ENCODE peak calls at places on chromosomes 3 and 15, in five cellular contexts. T is HepG2, A is H1, L is K562, D is GM23338. Z is an unnamed sample.
A peak's percentile ranks its signal among the peaks of the same experiment; 100 is the strongest.

GRCh38 chr3:127411083-127411727 is 123.4 kb upstream of the PRR20G start:
- DNase-seq in D (no peak), T (no peak), A (peak; percentile 45), L (peak; percentile 71), Z (peak; percentile 35)

GRCh38 chr3:128554100-128554464 is 61.1 kb upstream of the GATA2 start:
- DNase-seq in D (no peak), A (no peak), T (peak; percentile 19), L (peak; percentile 19), Z (no peak)

GRCh38 chr15:38440353-38441129 is 13.4 kb upstream of the FAM98B start:
- DNase-seq in T (peak; percentile 75), A (peak; percentile 62), L (peak; percentile 74), D (peak; percentile 79), Z (peak; percentile 27)

GRCh38 chr3:177284383-177284881 is 87.2 kb upstream of the TBL1XR1 start:
- DNase-seq in T (peak; percentile 35), D (peak; percentile 89), A (peak; percentile 69), L (peak; percentile 72), Z (peak; percentile 67)

GRCh38 chr15:66650433-66650832 is 51.6 kb upstream of the SMAD6 start:
- DNase-seq in D (no peak), L (peak; percentile 62), A (no peak), T (peak; percentile 16), Z (no peak)

GRCh38 chr15:55267401-55268053 is 22.1 kb downstream of the RAB27A start:
- DNase-seq in D (no peak), T (no peak), L (no peak), A (no peak), Z (no peak)

GRCh38 chr3:10088256-10088655 is 19.8 kb downstream of the FANCD2OS start:
- DNase-seq in L (no peak), T (no peak), A (no peak), D (no peak), Z (no peak)

GRCh38 chr15:76286231-76286879 is 24.9 kb downstream of the ETFA start:
- DNase-seq in D (no peak), A (no peak), L (no peak), T (no peak), Z (no peak)

GRCh38 chr3:158486200-158486599 is 84.8 kb upstream of the MLF1 start:
- DNase-seq in D (no peak), T (no peak), L (no peak), A (no peak), Z (no peak)

GRCh38 chr3:187618732-187619131 is 51.5 kb downstream of the SST start:
- DNase-seq in D (peak; percentile 46), A (peak; percentile 46), L (no peak), T (no peak), Z (no peak)

GRCh38 chr3:169562988-169563774 is 100.3 kb downstream of the MECOM start:
- DNase-seq in D (no peak), T (no peak), L (no peak), A (no peak), Z (no peak)

GRCh38 chr3:45043715-45044299 is 17.7 kb downstream of the CLEC3B start:
- DNase-seq in A (no peak), T (no peak), L (peak; percentile 47), D (no peak), Z (no peak)

GRCh38 chr3:7518471-7518870 is 657.6 kb downstream of the GRM7 start:
- DNase-seq in A (no peak), D (no peak), L (no peak), T (no peak), Z (no peak)

GRCh38 chr3:38374221-38374620 is 27.6 kb downstream of the XYLB start:
- DNase-seq in T (no peak), L (peak; percentile 37), A (no peak), D (no peak), Z (no peak)

GRCh38 chr3:196502775-196503181 is 790 bp downstream of the RNF168 start:
- DNase-seq in L (peak; percentile 20), A (no peak), D (peak; percentile 11), T (peak; percentile 30), Z (no peak)

GRCh38 chr15:25408428-25408827 is 30.4 kb downstream of the UBE3A start:
- DNase-seq in L (no peak), D (no peak), T (no peak), A (no peak), Z (no peak)

GRCh38 chr15:31265871-31266711 is 60.5 kb upstream of the KLF13 start:
- DNase-seq in L (no peak), D (no peak), T (no peak), A (peak; percentile 42), Z (peak; percentile 14)

DNA sequence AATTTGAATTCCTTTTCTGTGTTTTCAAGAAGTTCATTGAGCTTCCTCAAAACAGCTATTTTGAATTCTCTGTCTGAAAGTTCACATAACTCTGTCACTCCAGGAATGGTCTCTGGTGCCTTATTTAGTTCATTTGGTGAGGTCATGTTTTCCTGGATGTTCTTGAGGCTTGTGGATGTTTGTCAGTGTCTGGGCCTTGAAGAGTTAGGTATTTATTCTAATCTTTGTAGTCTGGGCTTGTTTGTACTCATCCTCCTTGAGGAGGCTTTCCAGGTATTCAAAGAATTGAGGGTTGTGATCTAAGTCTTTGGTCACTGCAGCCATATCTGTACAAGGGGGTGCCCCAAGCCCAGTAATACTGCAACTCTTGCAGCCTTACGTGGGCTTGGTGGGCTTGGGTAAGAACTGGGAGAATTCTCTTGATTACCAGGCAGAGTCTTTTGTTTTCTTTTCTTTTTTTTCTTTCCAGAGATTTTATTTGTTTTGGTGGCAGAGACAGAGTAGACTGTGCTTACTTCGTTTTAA is 19.3 kb upstream of the CCNDBP1 start:
- DNase-seq in T (no peak), D (no peak), A (no peak), L (no peak), Z (no peak)
- TF ChIP-seq CREB1 in T (no peak), D (no peak), A (no peak), L (no peak), Z (no peak)

DNA sequence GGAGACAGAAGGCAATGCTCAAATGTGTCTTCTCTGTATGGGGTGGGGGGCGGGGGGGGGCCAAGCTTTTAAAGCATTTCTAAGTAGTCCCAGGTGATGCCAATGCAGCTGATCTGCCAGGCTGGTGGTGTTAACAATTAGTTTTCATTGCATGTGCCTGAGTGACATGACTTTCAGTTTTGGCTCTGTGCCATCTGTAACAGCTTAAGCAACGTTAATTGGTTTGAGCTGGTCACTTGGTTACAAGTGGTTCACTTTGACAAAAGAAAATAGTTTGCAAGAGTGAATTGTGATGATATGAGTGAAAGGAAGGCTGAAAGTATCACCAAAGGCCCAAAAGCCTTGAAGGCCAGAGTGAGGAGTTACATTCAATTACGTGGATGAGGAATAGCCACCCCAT is 26.4 kb upstream of the LRIG1 start:
- DNase-seq in T (no peak), A (no peak), D (no peak), L (no peak), Z (no peak)
- TF ChIP-seq CREB1 in T (no peak), A (no peak), D (no peak), L (no peak), Z (no peak)

DNA sequence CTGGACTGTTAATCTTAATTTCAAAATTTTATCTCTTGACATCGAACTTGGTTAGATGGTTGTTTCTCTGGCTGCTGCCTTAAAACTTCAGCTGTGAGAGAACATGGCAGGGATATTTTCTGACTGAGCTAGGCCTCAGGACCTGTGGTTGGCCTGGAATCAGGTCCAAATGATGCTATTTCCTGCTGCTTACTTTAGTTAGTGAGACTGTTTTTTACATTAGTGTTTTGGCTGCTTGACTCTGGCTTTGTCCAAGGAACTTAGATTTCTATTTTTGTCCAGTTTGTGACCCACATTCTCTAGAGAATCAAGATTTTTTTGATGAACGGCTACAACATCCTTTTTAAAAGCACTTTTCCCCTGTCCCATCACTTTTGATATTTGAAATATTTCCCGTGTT is 497.9 kb upstream of the SGO1 start:
- DNase-seq in L (no peak), A (no peak), D (no peak), T (no peak), Z (no peak)
- TF ChIP-seq CREB1 in L (no peak), A (no peak), D (no peak), T (no peak), Z (no peak)

GRCh38 chr3:151356791-151357460 is 27.6 kb upstream of the P2RY13 start:
- DNase-seq in D (no peak), T (no peak), L (no peak), A (no peak), Z (no peak)

GRCh38 chr3:151351648-151352047 is 22.3 kb upstream of the P2RY13 start:
- DNase-seq in A (no peak), D (no peak), T (no peak), L (no peak), Z (no peak)

GRCh38 chr3:151362798-151363197 is 21.8 kb downstream of the P2RY12 start:
- DNase-seq in A (no peak), D (no peak), L (no peak), T (no peak), Z (no peak)

GRCh38 chr3:151357461-151357850 is 27.1 kb downstream of the P2RY12 start:
- DNase-seq in T (no peak), L (no peak), A (no peak), D (no peak), Z (no peak)
- TF ChIP-seq CREB1 in T (no peak), L (no peak), A (no peak), D (no peak), Z (no peak)

GRCh38 chr3:143786229-143787199 is 61.8 kb downstream of the SLC9A9 start:
- DNase-seq in T (no peak), A (no peak), D (no peak), L (no peak), Z (no peak)

GRCh38 chr3:143783856-143784370 is 64.4 kb downstream of the SLC9A9 start:
- DNase-seq in T (no peak), L (no peak), D (no peak), A (no peak), Z (no peak)

DNA sequence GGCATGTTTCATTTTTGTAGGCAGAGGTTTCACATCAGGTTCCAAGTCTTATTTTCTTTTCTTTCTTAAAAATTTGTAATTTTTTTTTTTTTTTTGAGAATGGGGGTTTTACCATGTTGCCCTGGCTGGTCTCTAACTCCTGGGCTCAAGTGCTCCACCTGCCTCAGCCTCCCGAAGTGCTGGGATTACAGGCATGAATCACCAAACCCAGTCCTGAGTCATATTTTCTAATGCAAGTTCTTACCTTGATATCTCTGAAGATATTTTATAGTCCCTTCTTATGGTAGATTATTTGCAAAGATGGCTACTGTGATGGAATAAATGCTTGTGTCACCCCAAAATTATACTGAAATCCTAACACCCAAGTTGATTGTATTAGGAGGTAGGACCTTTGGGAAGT is 63.8 kb downstream of the SLC9A9 start:
- DNase-seq in L (no peak), T (no peak), A (no peak), D (no peak), Z (no peak)
- TF ChIP-seq CREB1 in L (no peak), T (no peak), A (no peak), D (no peak), Z (no peak)

GRCh38 chr15:44246521-44247268 is 41.8 kb upstream of the GOLM2 start:
- DNase-seq in A (no peak), L (no peak), T (no peak), D (no peak), Z (no peak)

GRCh38 chr15:44243829-44244228 is 44.7 kb upstream of the GOLM2 start:
- DNase-seq in L (no peak), D (peak; percentile 40), T (no peak), A (no peak), Z (no peak)

DNA sequence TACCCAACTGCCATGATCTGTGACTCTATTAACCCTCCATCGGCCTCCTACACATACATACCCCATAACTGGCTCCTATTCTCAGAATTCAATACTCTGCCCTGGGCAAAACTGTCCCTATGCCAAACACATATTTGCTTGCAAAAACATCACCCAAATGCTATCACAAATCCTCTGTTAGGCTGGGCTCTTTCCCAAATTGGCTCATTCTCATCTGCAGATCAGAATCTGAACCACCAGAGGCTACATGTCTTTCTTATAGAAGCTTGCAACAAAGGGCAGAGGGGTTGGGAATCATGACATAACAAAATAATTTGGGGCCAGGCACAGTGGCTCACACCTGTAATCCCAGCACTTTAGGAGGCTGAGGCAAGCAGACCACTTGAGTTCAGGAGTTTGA is 45.4 kb upstream of the GOLM2 start:
- DNase-seq in A (no peak), D (no peak), L (no peak), T (no peak), Z (no peak)
- TF ChIP-seq CREB1 in A (no peak), D (no peak), L (no peak), T (no peak), Z (no peak)